ENCODE peak calls at places on chromosome 22, in six cellular contexts. One of them, this sample, is unnamed.

GRCh38 chr22:35947794-35948425 is 80.7 kb downstream of the RBFOX2 start:
- DNase-seq in stomach: no peak
- DNase-seq in HepG2: no peak
- DNase-seq in suprapubic skin: no peak
- DNase-seq in transverse colon: no peak
- DNase-seq in HCT116: no peak
- DNase-seq in this sample: no peak

GRCh38 chr22:38412435-38413084 is 42.4 kb downstream of the KCNJ4 start:
- DNase-seq in stomach: no peak
- DNase-seq in HepG2: no peak
- DNase-seq in suprapubic skin: peak; percentile 59
- DNase-seq in transverse colon: no peak
- DNase-seq in HCT116: no peak
- DNase-seq in this sample: peak; percentile 74

GRCh38 chr22:39534591-39535301 is 2.2 kb upstream of the RPS19BP1 start:
- DNase-seq in stomach: peak; percentile 91
- DNase-seq in HepG2: peak; percentile 54
- DNase-seq in suprapubic skin: peak; percentile 91
- DNase-seq in transverse colon: peak; percentile 89
- DNase-seq in HCT116: no peak
- DNase-seq in this sample: peak; percentile 95

GRCh38 chr22:37416806-37417205 is 10.5 kb downstream of the ELFN2 start:
- DNase-seq in stomach: no peak
- DNase-seq in HepG2: no peak
- DNase-seq in suprapubic skin: no peak
- DNase-seq in transverse colon: no peak
- DNase-seq in HCT116: no peak
- DNase-seq in this sample: no peak

GRCh38 chr22:20117656-20118571 is 888 bp upstream of the TRMT2A start:
- DNase-seq in stomach: no peak
- DNase-seq in HepG2: no peak
- DNase-seq in suprapubic skin: no peak
- DNase-seq in transverse colon: peak; percentile 30
- DNase-seq in HCT116: no peak
- DNase-seq in this sample: peak; percentile 92

GRCh38 chr22:17475318-17476212 is 87.7 kb upstream of the SLC25A18 start:
- DNase-seq in stomach: no peak
- DNase-seq in HepG2: no peak
- DNase-seq in suprapubic skin: no peak
- DNase-seq in transverse colon: no peak
- DNase-seq in HCT116: no peak
- DNase-seq in this sample: no peak

GRCh38 chr22:38740116-38740723 is 15.6 kb downstream of the SUN2 start:
- DNase-seq in stomach: no peak
- DNase-seq in HepG2: no peak
- DNase-seq in suprapubic skin: no peak
- DNase-seq in transverse colon: no peak
- DNase-seq in HCT116: no peak
- DNase-seq in this sample: no peak

GRCh38 chr22:22061085-22062077 is 78.8 kb upstream of the TOP3B start:
- DNase-seq in stomach: no peak
- DNase-seq in HepG2: peak; percentile 83
- DNase-seq in suprapubic skin: no peak
- DNase-seq in transverse colon: no peak
- DNase-seq in HCT116: peak; percentile 8
- DNase-seq in this sample: no peak

GRCh38 chr22:24768537-24769374 is 5.8 kb downstream of the PIWIL3 start:
- DNase-seq in stomach: peak; percentile 81
- DNase-seq in HepG2: peak; percentile 55
- DNase-seq in suprapubic skin: no peak
- DNase-seq in transverse colon: peak; percentile 74
- DNase-seq in HCT116: peak; percentile 54
- DNase-seq in this sample: no peak

GRCh38 chr22:30968924-30969531 is at the start of gene TUG1:
- DNase-seq in stomach: peak; percentile 98
- DNase-seq in HepG2: peak; percentile 96
- DNase-seq in suprapubic skin: peak; percentile 99
- DNase-seq in transverse colon: peak; percentile 99
- DNase-seq in HCT116: peak; percentile 96
- DNase-seq in this sample: peak; percentile 98

GRCh38 chr22:30964858-30965257 is 3.7 kb downstream of the MORC2 start:
- DNase-seq in stomach: no peak
- DNase-seq in HepG2: no peak
- DNase-seq in suprapubic skin: no peak
- DNase-seq in transverse colon: no peak
- DNase-seq in HCT116: no peak
- DNase-seq in this sample: no peak

GRCh38 chr22:30970356-30970746 is 1.3 kb downstream of the TUG1 start:
- DNase-seq in stomach: no peak
- DNase-seq in HepG2: no peak
- DNase-seq in suprapubic skin: no peak
- DNase-seq in transverse colon: no peak
- DNase-seq in HCT116: no peak
- DNase-seq in this sample: no peak

GRCh38 chr22:30968015-30968923 is at the start of gene MORC2:
- DNase-seq in stomach: peak; percentile 63
- DNase-seq in HepG2: peak; percentile 58
- DNase-seq in suprapubic skin: peak; percentile 79
- DNase-seq in transverse colon: peak; percentile 75
- DNase-seq in HCT116: no peak
- DNase-seq in this sample: no peak

DNA sequence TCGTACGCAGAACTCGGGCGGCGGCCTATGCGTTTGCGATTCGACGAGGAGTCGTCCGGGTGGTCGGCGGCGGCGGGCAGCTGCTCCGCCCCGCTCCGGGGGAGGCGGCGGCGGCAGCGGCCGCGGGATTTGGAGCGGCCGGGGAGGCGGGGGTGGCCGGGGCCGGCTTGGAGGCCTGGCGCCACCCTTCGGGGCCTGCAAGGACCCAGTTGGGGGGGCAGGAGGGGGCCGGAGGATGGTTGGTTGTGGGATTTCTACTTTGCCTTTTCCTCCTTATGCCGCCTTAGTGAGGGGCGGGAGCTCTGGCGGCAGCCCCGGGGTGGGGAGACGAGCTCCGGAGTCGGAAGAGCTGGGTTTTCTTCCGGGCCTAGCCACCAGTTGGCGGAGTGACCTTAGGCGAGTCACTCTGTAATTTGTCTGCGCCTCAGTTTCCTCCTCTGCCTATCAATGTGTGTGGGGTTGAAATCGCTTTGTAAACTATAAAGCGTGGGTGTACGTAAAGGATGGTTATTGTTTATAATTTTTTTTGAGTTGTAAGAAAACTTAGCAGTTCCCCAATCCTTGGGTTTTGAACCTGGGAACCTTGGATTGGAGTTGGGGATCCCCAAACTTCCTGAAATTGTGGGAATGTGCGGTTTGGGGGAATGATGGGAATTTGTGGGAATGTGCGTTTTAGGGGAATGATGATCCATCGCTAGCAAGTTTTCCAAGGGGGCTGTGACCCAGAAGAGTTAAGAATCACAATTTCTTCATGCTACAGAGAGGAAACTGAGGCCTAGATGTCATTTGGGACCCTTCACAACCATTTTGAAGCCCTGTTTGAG is 679 bp downstream of the TUG1 start:
- DNase-seq in stomach: peak; percentile 31
- DNase-seq in HepG2: peak; percentile 12
- DNase-seq in suprapubic skin: no peak
- DNase-seq in transverse colon: peak; percentile 53
- DNase-seq in HCT116: no peak
- DNase-seq in this sample: no peak
- H3K9me3 ChIP-seq in stomach: peaks cover 43% of the 10 kb centered on the region
- H3K9me3 ChIP-seq in HepG2: no peaks in the 10 kb centered on the region
- H3K9me3 ChIP-seq in suprapubic skin: peaks cover 24% of the 10 kb centered on the region
- H3K9me3 ChIP-seq in transverse colon: peaks cover 5% of the 10 kb centered on the region
- H3K9me3 ChIP-seq in HCT116: peaks cover 47% of the 10 kb centered on the region
- H3K9me3 ChIP-seq in this sample: peaks cover 56% of the 10 kb centered on the region

GRCh38 chr22:46054091-46054877 is 77.3 kb upstream of the WNT7B start:
- DNase-seq in stomach: peak; percentile 52
- DNase-seq in HepG2: no peak
- DNase-seq in suprapubic skin: peak; percentile 83
- DNase-seq in transverse colon: peak; percentile 70
- DNase-seq in HCT116: no peak
- DNase-seq in this sample: peak; percentile 94

GRCh38 chr22:46051646-46052045 is 74.7 kb upstream of the WNT7B start:
- DNase-seq in stomach: peak; percentile 21
- DNase-seq in HepG2: no peak
- DNase-seq in suprapubic skin: peak; percentile 52
- DNase-seq in transverse colon: peak; percentile 3
- DNase-seq in HCT116: no peak
- DNase-seq in this sample: peak; percentile 65

GRCh38 chr22:46052331-46052771 is 75.4 kb upstream of the WNT7B start:
- DNase-seq in stomach: peak; percentile 26
- DNase-seq in HepG2: no peak
- DNase-seq in suprapubic skin: peak; percentile 69
- DNase-seq in transverse colon: peak; percentile 14
- DNase-seq in HCT116: no peak
- DNase-seq in this sample: peak; percentile 77

GRCh38 chr22:46053563-46054090 is 76.7 kb upstream of the WNT7B start:
- DNase-seq in stomach: peak; percentile 84
- DNase-seq in HepG2: no peak
- DNase-seq in suprapubic skin: peak; percentile 87
- DNase-seq in transverse colon: peak; percentile 84
- DNase-seq in HCT116: no peak
- DNase-seq in this sample: peak; percentile 94

GRCh38 chr22:46052801-46053562 is 76.0 kb upstream of the WNT7B start:
- DNase-seq in stomach: peak; percentile 80
- DNase-seq in HepG2: no peak
- DNase-seq in suprapubic skin: peak; percentile 76
- DNase-seq in transverse colon: peak; percentile 69
- DNase-seq in HCT116: no peak
- DNase-seq in this sample: peak; percentile 89
- TF ChIP-seq POLR2AphosphoS5 in stomach: no peak
- TF ChIP-seq POLR2AphosphoS5 in HepG2: no peak
- TF ChIP-seq POLR2AphosphoS5 in suprapubic skin: no peak
- TF ChIP-seq POLR2AphosphoS5 in transverse colon: peak; percentile 5
- TF ChIP-seq POLR2AphosphoS5 in HCT116: peak; percentile 19
- TF ChIP-seq POLR2AphosphoS5 in this sample: peak; percentile 85

GRCh38 chr22:42368379-42369249 is 63.6 kb downstream of the NFAM1 start:
- DNase-seq in stomach: no peak
- DNase-seq in HepG2: no peak
- DNase-seq in suprapubic skin: peak; percentile 82
- DNase-seq in transverse colon: peak; percentile 34
- DNase-seq in HCT116: no peak
- DNase-seq in this sample: peak; percentile 89
- TF ChIP-seq POLR2A in stomach: no peak
- TF ChIP-seq POLR2A in HepG2: no peak
- TF ChIP-seq POLR2A in suprapubic skin: no peak
- TF ChIP-seq POLR2A in transverse colon: no peak
- TF ChIP-seq POLR2A in HCT116: no peak
- TF ChIP-seq POLR2A in this sample: no peak

DNA sequence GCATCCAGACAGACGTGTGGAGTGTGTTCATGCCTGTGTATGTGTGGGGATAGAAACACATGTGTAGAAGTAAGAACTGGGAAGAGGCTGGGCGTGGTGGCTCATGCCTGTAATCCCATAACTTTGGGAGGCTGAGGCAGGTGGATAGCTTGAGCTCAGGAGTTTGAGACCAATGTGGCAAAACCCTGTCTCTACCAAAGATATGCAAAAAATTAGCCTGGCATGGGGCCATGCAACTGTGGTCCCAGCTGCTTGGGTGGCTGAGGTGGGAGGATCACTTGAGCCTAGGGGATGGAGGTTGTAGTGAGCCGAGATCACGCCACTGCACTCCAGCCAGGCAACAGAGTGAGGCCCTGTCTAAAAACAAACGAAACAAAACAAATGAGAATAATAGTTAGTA is 1166.6 kb downstream of the TBC1D22A start:
- DNase-seq in stomach: no peak
- DNase-seq in HepG2: no peak
- DNase-seq in suprapubic skin: no peak
- DNase-seq in transverse colon: no peak
- DNase-seq in HCT116: no peak
- DNase-seq in this sample: no peak
- H3K9me3 ChIP-seq in stomach: peaks cover 20% of the 10 kb centered on the region
- H3K9me3 ChIP-seq in HepG2: peaks cover 4% of the 10 kb centered on the region
- H3K9me3 ChIP-seq in suprapubic skin: peaks cover 5% of the 10 kb centered on the region
- H3K9me3 ChIP-seq in transverse colon: no peaks in the 10 kb centered on the region
- H3K9me3 ChIP-seq in HCT116: peaks cover 17% of the 10 kb centered on the region
- H3K9me3 ChIP-seq in this sample: peaks cover 16% of the 10 kb centered on the region

GRCh38 chr22:49112661-49113626 is 714.7 kb downstream of the BRD1 start:
- DNase-seq in stomach: no peak
- DNase-seq in HepG2: no peak
- DNase-seq in suprapubic skin: peak; percentile 49
- DNase-seq in transverse colon: no peak
- DNase-seq in HCT116: no peak
- DNase-seq in this sample: no peak
- TF ChIP-seq POLR2AphosphoS5 in stomach: no peak
- TF ChIP-seq POLR2AphosphoS5 in HepG2: no peak
- TF ChIP-seq POLR2AphosphoS5 in suprapubic skin: no peak
- TF ChIP-seq POLR2AphosphoS5 in transverse colon: no peak
- TF ChIP-seq POLR2AphosphoS5 in HCT116: no peak
- TF ChIP-seq POLR2AphosphoS5 in this sample: no peak

This sample was measured in spleen.